ENCODE peak calls at places on chromosomes 5 and 9, in seven cellular contexts. N is choroid plexus epithelial cell; K is brain microvascular endothelial cell; T is CD4-positive, alpha-beta T cell; J is heart left ventricle; A is hepatocyte; H is transverse colon. U is an unnamed sample.

GRCh38 chr5:131252824-131253171 is 11.1 kb upstream of the CDC42SE2 start:
- DNase-seq in T (peak), N (no peak), H (peak), J (peak), K (no peak), A (no peak), U (peak)

GRCh38 chr9:5321058-5321457 is 16.5 kb upstream of the RLN2 start:
- DNase-seq in J (no peak), T (no peak), N (peak), K (no peak), A (no peak), H (no peak), U (no peak)

GRCh38 chr5:136043968-136044610 is 15.3 kb downstream of the TGFBI start:
- DNase-seq in A (no peak), K (no peak), T (no peak), N (no peak), H (no peak), J (no peak), U (peak)

GRCh38 chr5:31983851-31984250 is 190.3 kb downstream of the GOLPH3 start:
- DNase-seq in N (no peak), K (no peak), T (no peak), J (no peak), H (no peak), A (no peak), U (no peak)

GRCh38 chr5:1663186-1663585 is 136.5 kb downstream of the MRPL36 start:
- DNase-seq in N (no peak), J (no peak), K (no peak), H (no peak), A (peak), T (no peak), U (no peak)

GRCh38 chr9:105700598-105701544 is 6.5 kb downstream of the TMEM38B start:
- DNase-seq in N (no peak), K (no peak), H (peak), T (no peak), J (no peak), A (no peak), U (no peak)

GRCh38 chr9:700365-701282 is 140.9 kb upstream of the DMRT1 start:
- DNase-seq in A (no peak), K (no peak), H (no peak), T (no peak), N (no peak), J (no peak), U (no peak)

GRCh38 chr9:37650873-37651768 is at the start of gene FRMPD1:
- DNase-seq in A (peak), N (peak), J (peak), T (peak), K (peak), H (peak), U (peak)

GRCh38 chr5:25862276-25862675 is 1176.1 kb downstream of the CDH9 start:
- DNase-seq in J (no peak), K (no peak), H (no peak), N (no peak), A (no peak), T (no peak), U (no peak)

GRCh38 chr5:112784726-112785125 is 47.0 kb downstream of the APC start:
- DNase-seq in J (no peak), H (no peak), K (no peak), A (peak), N (peak), T (no peak), U (no peak)

GRCh38 chr9:23686257-23686656 is 139.8 kb downstream of the ELAVL2 start:
- DNase-seq in J (no peak), A (no peak), N (no peak), H (no peak), T (no peak), K (no peak), U (no peak)

GRCh38 chr9:34374339-34374738 is 2.4 kb downstream of the MYORG start:
- DNase-seq in K (no peak), A (no peak), N (no peak), H (no peak), T (no peak), J (no peak), U (no peak)

GRCh38 chr5:95621839-95622629 is 2.1 kb downstream of the GPR150 start:
- DNase-seq in T (peak), A (no peak), N (no peak), J (no peak), H (peak), K (no peak), U (no peak)

DNA sequence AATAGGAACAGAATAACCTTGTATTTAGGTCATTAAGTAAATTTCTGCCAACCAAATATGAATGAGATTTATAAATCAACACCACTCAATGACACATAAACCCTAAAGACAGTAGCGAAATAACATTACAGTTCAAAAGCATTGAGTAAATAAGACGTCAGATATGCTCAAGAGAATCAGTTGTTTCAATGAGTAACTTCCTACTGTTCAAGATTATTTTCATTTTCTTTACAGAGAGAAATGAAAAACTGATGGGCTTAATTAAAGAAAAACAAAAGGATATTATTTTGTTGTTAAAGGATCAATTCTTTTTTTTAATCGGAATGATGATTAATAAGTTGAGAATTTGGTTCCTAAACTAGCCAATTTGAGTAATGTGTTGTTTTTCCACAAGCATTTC is 150.1 kb downstream of the BNC2 start:
- DNase-seq in N (no peak), K (no peak), H (no peak), T (no peak), J (no peak), A (no peak), U (no peak)
- TF ChIP-seq CTCF in N (no peak), K (no peak), H (no peak), T (no peak), J (no peak), A (no peak), U (no peak)

GRCh38 chr5:67844937-67845336 is 370.6 kb upstream of the PIK3R1 start:
- DNase-seq in A (no peak), H (no peak), J (no peak), N (no peak), T (no peak), K (no peak), U (no peak)

DNA sequence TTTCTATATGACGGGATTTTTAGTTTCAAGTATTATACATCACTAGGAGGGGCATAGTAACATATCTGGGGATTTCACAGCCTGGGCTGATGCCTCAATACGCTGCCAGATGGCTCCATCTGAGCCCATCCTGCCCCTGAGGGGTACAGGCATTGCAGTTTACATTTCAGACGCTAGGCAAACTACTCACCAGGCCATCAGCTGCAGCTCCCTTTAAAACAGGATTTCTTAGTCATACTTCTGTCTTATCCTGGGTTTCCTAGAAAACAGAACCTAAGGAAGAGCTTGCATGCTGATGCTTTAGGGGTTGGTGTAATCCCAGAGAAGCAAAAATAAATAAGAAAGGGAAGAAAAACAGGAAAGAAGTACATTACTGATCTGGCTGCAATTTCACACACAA is 372.8 kb upstream of the PIK3R1 start:
- DNase-seq in H (no peak), T (no peak), J (no peak), A (peak), N (peak), K (peak), U (no peak)
- TF ChIP-seq CTCF in H (no peak), T (no peak), J (no peak), A (no peak), N (peak), K (peak), U (no peak)

GRCh38 chr5:4647056-4647455 is 493.1 kb upstream of the ADAMTS16 start:
- DNase-seq in H (no peak), T (no peak), K (no peak), N (no peak), A (no peak), J (no peak), U (no peak)

GRCh38 chr5:4643190-4643589 is 496.9 kb upstream of the ADAMTS16 start:
- DNase-seq in J (no peak), H (no peak), A (no peak), K (no peak), T (no peak), N (no peak), U (no peak)

GRCh38 chr5:4640793-4641192 is 499.3 kb upstream of the ADAMTS16 start:
- DNase-seq in J (no peak), A (peak), K (no peak), T (no peak), H (no peak), N (peak), U (no peak)

GRCh38 chr5:4642525-4642924 is 497.6 kb upstream of the ADAMTS16 start:
- DNase-seq in N (no peak), K (no peak), H (no peak), T (no peak), A (no peak), J (no peak), U (no peak)

DNA sequence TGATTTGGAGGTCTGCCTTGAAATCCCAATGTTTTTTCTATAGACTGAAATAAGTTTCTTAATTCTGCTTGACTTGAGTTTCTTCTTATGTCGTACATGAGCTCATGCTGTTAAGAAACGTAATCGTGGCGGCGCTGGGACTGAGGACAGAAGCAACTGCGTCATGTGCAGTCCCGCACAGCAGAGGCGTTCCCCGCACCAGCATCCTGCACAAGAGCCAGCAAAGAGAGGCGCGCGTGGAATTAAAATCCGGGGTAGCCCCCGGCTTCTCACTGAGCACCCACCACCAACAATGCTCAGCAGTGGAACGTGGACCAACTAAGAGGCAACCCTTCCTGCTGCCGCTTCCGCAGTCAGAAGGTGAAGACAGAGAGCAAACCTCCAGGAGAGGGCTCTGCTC is 496.2 kb upstream of the ADAMTS16 start:
- DNase-seq in A (no peak), T (no peak), K (no peak), J (no peak), H (no peak), N (no peak), U (no peak)
- TF ChIP-seq CTCF in A (no peak), T (no peak), K (no peak), J (no peak), H (no peak), N (no peak), U (no peak)

GRCh38 chr5:177520906-177521513 is 4.2 kb upstream of the DDX41 start:
- DNase-seq in H (no peak), J (peak), N (no peak), K (no peak), A (no peak), T (no peak), U (no peak)
- TF ChIP-seq CTCF in H (no peak), J (no peak), N (peak), K (peak), A (no peak), T (no peak), U (no peak)

DNA sequence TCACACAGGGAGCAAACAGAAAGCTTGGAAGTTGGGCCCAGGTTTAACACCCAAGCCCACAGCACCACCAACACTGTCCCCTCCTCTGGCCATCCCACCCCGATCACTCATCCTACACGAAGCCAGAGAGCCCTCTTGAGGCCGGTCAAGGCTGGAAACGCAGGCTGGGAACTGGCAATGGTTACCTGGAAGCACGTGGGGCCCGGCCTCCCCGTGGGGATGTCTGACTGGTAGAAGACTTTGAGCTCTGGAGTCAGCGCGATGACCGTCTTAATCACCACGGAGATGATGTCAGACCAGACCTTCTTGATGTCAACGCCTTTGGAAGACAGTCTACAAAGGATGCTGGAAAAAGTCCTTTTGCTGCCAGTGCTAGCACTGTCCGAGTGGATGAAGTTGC is 104.1 kb downstream of the TTLL11 start:
- DNase-seq in T (no peak), H (no peak), N (peak), J (peak), A (peak), K (peak), U (no peak)
- TF ChIP-seq CTCF in T (no peak), H (no peak), N (peak), J (peak), A (peak), K (peak), U (no peak)